ENCODE peak calls at places on chromosome 18, in seven cellular contexts. L is uterus, M is C1 segment of cervical spinal cord, T is iris pigment epithelial cell, V is Calu3, G is GM04504, C is H1. Z is an unnamed sample.

GRCh38 chr18:79928563-79928960 is 22.9 kb downstream of the SLC66A2 start:
- DNase-seq in L (peak; percentile 2), M (no peak), T (no peak), V (no peak), G (no peak), C (no peak), Z (peak; percentile 47)

GRCh38 chr18:79590191-79591039 is 89.2 kb upstream of the CTDP1 start:
- DNase-seq in L (no peak), M (peak; percentile 40), T (no peak), V (no peak), G (no peak), C (no peak), Z (peak; percentile 72)

GRCh38 chr18:45839415-45840395 is 14.2 kb downstream of the SIGLEC15 start:
- DNase-seq in L (no peak), M (no peak), T (peak; percentile 87), V (peak; percentile 71), G (peak; percentile 62), C (no peak), Z (no peak)

GRCh38 chr18:24273596-24273995 is 124.0 kb downstream of the OSBPL1A start:
- DNase-seq in L (no peak), M (no peak), T (no peak), V (peak; percentile 10), G (no peak), C (no peak), Z (no peak)

GRCh38 chr18:58216071-58216471 is 172.0 kb downstream of the NEDD4L start:
- DNase-seq in L (peak; percentile 58), M (no peak), T (no peak), V (peak; percentile 59), G (no peak), C (peak; percentile 46), Z (no peak)

GRCh38 chr18:12423820-12424219 is 16.1 kb downstream of the PRELID3A start:
- DNase-seq in L (no peak), M (no peak), T (no peak), V (no peak), G (no peak), C (no peak), Z (no peak)

GRCh38 chr18:5238371-5238758 is 41.3 kb upstream of the AKAIN1 start:
- DNase-seq in L (no peak), M (no peak), T (peak; percentile 39), V (peak; percentile 46), G (peak; percentile 8), C (no peak), Z (peak; percentile 81)

GRCh38 chr18:9348079-9348671 is 13.6 kb downstream of the TWSG1 start:
- DNase-seq in L (no peak), M (no peak), T (peak; percentile 74), V (no peak), G (no peak), C (no peak), Z (no peak)

GRCh38 chr18:79933765-79934164 is 17.7 kb downstream of the SLC66A2 start:
- DNase-seq in L (peak; percentile 2), M (no peak), T (no peak), V (no peak), G (peak; percentile 51), C (no peak), Z (peak; percentile 51)

GRCh38 chr18:63262369-63263335 is 56.9 kb downstream of the BCL2 start:
- DNase-seq in L (peak; percentile 36), M (peak; percentile 68), T (no peak), V (no peak), G (no peak), C (no peak), Z (peak; percentile 72)

GRCh38 chr18:54961016-54961423 is 1.8 kb upstream of the CCDC68 start:
- DNase-seq in L (no peak), M (no peak), T (peak; percentile 61), V (no peak), G (no peak), C (no peak), Z (no peak)

GRCh38 chr18:21513292-21513691 is 87.2 kb downstream of the ESCO1 start:
- DNase-seq in L (no peak), M (no peak), T (peak; percentile 37), V (no peak), G (no peak), C (no peak), Z (no peak)

GRCh38 chr18:44771957-44772917 is 91.5 kb downstream of the SETBP1 start:
- DNase-seq in L (peak; percentile 42), M (no peak), T (no peak), V (no peak), G (no peak), C (no peak), Z (no peak)

GRCh38 chr18:3603460-3604259 is 153.7 kb downstream of the TGIF1 start:
- DNase-seq in L (no peak), M (peak; percentile 60), T (peak; percentile 96), V (peak; percentile 72), G (peak; percentile 93), C (peak; percentile 85), Z (no peak)

GRCh38 chr18:41436772-41437171 is 518.3 kb upstream of the PIK3C3 start:
- DNase-seq in L (no peak), M (no peak), T (peak; percentile 6), V (no peak), G (no peak), C (no peak), Z (no peak)

GRCh38 chr18:74230922-74231714 is 60.6 kb downstream of the CYB5A start:
- DNase-seq in L (no peak), M (no peak), T (no peak), V (peak; percentile 41), G (no peak), C (no peak), Z (no peak)

GRCh38 chr18:23331091-23331920 is 121.8 kb upstream of the RIOK3 start:
- DNase-seq in L (no peak), M (no peak), T (no peak), V (peak; percentile 81), G (no peak), C (no peak), Z (no peak)

GRCh38 chr18:22846088-22846683 is 86.9 kb upstream of the RBBP8 start:
- DNase-seq in L (no peak), M (no peak), T (peak; percentile 33), V (no peak), G (no peak), C (no peak), Z (no peak)

GRCh38 chr18:32362484-32362883 is 108.2 kb downstream of the GAREM1 start:
- DNase-seq in L (no peak), M (no peak), T (peak; percentile 59), V (no peak), G (no peak), C (no peak), Z (no peak)

GRCh38 chr18:49201464-49201863 is 250.7 kb upstream of the SMAD7 start:
- DNase-seq in L (no peak), M (no peak), T (no peak), V (no peak), G (no peak), C (no peak), Z (no peak)

GRCh38 chr18:77249583-77250500 is at the start of gene GALR1:
- DNase-seq in L (no peak), M (no peak), T (no peak), V (no peak), G (no peak), C (no peak), Z (no peak)

GRCh38 chr18:74775239-74775638 is 177.6 kb downstream of the ZNF407 start:
- DNase-seq in L (no peak), M (no peak), T (peak; percentile 93), V (no peak), G (no peak), C (no peak), Z (no peak)

GRCh38 chr18:13482641-13482945 is 243.8 kb downstream of the FAM210A start:
- DNase-seq in L (no peak), M (no peak), T (no peak), V (no peak), G (no peak), C (no peak), Z (no peak)

GRCh38 chr18:50509012-50509411 is 50.9 kb upstream of the MAPK4 start:
- DNase-seq in L (no peak), M (no peak), T (no peak), V (no peak), G (no peak), C (no peak), Z (no peak)

GRCh38 chr18:28175047-28175929 is 1.6 kb downstream of the CDH2 start:
- DNase-seq in L (no peak), M (peak; percentile 67), T (peak; percentile 62), V (no peak), G (no peak), C (no peak), Z (peak; percentile 77)

GRCh38 chr18:46294325-46294724 is 190.1 kb downstream of the HAUS1 start:
- DNase-seq in L (no peak), M (no peak), T (no peak), V (no peak), G (no peak), C (no peak), Z (no peak)

GRCh38 chr18:76689646-76690264 is 132.6 kb upstream of the ZNF236 start:
- DNase-seq in L (no peak), M (no peak), T (peak; percentile 4), V (no peak), G (no peak), C (no peak), Z (no peak)